ENCODE peak calls at places on chromosomes 13 and 19, in ten cellular contexts. O is NCI-H1694 treated with DMSO at 0.1 percent for 48 hours, G is NCI-H1105 treated with DMSO at 0.1 percent for 48 hours, X is GDM1, S is left colon, F is bronchial epithelial cell, A is astrocyte of the cerebellum, N is endothelial cell, Q is hepatic stellate cell, K is EL. H is an unnamed sample.

GRCh38 chr13:35887028-35887666 is 244.0 kb downstream of the DCLK1 start:
- DNase-seq in G (no peak), N (no peak), X (no peak), F (no peak), O (no peak), S (no peak), K (no peak), A (no peak), Q (no peak), H (no peak)

GRCh38 chr13:28819748-28820098 is 416 bp upstream of the MTUS2 start:
- DNase-seq in N (peak; percentile 87), Q (peak; percentile 57), G (peak; percentile 38), X (no peak), S (peak; percentile 44), A (no peak), F (no peak), K (peak; percentile 57), O (no peak), H (no peak)

GRCh38 chr19:55640577-55641375 is at the start of gene ZNF580:
- DNase-seq in F (no peak), A (no peak), Q (peak; percentile 88), O (peak; percentile 47), G (peak; percentile 42), X (peak; percentile 56), N (peak; percentile 49), S (peak; percentile 70), K (peak; percentile 83), H (no peak)

GRCh38 chr19:16025108-16026101 is 50.9 kb upstream of the TPM4 start:
- DNase-seq in G (no peak), Q (peak; percentile 93), X (no peak), N (peak; percentile 15), S (peak; percentile 34), K (peak; percentile 78), F (peak; percentile 29), O (no peak), A (no peak), H (peak; percentile 84)

GRCh38 chr19:12156254-12157058 is at the start of gene ZNF625:
- DNase-seq in X (peak; percentile 53), G (peak; percentile 94), S (peak; percentile 82), F (peak; percentile 77), A (peak; percentile 58), N (peak; percentile 86), Q (peak; percentile 92), O (peak; percentile 20), K (peak; percentile 95), H (peak; percentile 94)

GRCh38 chr19:50949792-50950320 is 3.0 kb downstream of the KLK5 start:
- DNase-seq in K (no peak), N (no peak), G (no peak), S (no peak), F (no peak), O (no peak), A (no peak), X (no peak), Q (no peak), H (no peak)

GRCh38 chr13:22926176-22927007 is 254.4 kb upstream of the SGCG start:
- DNase-seq in N (peak; percentile 22), K (no peak), G (no peak), A (no peak), Q (no peak), S (peak; percentile 66), O (no peak), X (no peak), F (peak; percentile 17), H (peak; percentile 94)

GRCh38 chr19:46386996-46387712 is 26.2 kb downstream of the CCDC8 start:
- DNase-seq in X (no peak), F (no peak), K (no peak), N (no peak), Q (no peak), A (no peak), S (no peak), O (no peak), G (no peak), H (peak; percentile 79)

H was measured in posterior vena cava.